ENCODE peak calls at places on chromosomes 5 and 9, in nine cellular contexts. One of them, this sample, is unnamed.

GRCh38 chr9:122201641-122202040 is 27.1 kb downstream of the LHX6 start:
- DNase-seq in heart left ventricle: no peak
- DNase-seq in astrocyte: peak
- DNase-seq in Calu3: no peak
- DNase-seq in hepatocyte: no peak
- DNase-seq in endothelial cell: no peak
- DNase-seq in left ventricle myocardium inferior: no peak
- DNase-seq in PC-9: no peak
- DNase-seq in mucosa of descending colon: no peak
- DNase-seq in this sample: peak

GRCh38 chr9:13244190-13244589 is 35.3 kb downstream of the MPDZ start:
- DNase-seq in left ventricle myocardium inferior: no peak
- DNase-seq in astrocyte: no peak
- DNase-seq in PC-9: no peak
- DNase-seq in mucosa of descending colon: no peak
- DNase-seq in hepatocyte: no peak
- DNase-seq in endothelial cell: no peak
- DNase-seq in Calu3: no peak
- DNase-seq in heart left ventricle: no peak
- DNase-seq in this sample: no peak

GRCh38 chr5:53035868-53036381 is 46.8 kb downstream of the ITGA2 start:
- DNase-seq in astrocyte: peak
- DNase-seq in left ventricle myocardium inferior: no peak
- DNase-seq in Calu3: peak
- DNase-seq in hepatocyte: no peak
- DNase-seq in mucosa of descending colon: no peak
- DNase-seq in PC-9: no peak
- DNase-seq in heart left ventricle: no peak
- DNase-seq in endothelial cell: peak
- DNase-seq in this sample: peak

GRCh38 chr5:152256580-152256979 is 148.5 kb downstream of the NMUR2 start:
- DNase-seq in left ventricle myocardium inferior: no peak
- DNase-seq in Calu3: no peak
- DNase-seq in endothelial cell: no peak
- DNase-seq in astrocyte: no peak
- DNase-seq in mucosa of descending colon: no peak
- DNase-seq in hepatocyte: no peak
- DNase-seq in heart left ventricle: no peak
- DNase-seq in PC-9: no peak
- DNase-seq in this sample: no peak

GRCh38 chr5:132782101-132782500 is 5.1 kb upstream of the SEPTIN8 start:
- DNase-seq in PC-9: no peak
- DNase-seq in heart left ventricle: no peak
- DNase-seq in Calu3: no peak
- DNase-seq in endothelial cell: no peak
- DNase-seq in astrocyte: peak
- DNase-seq in mucosa of descending colon: no peak
- DNase-seq in left ventricle myocardium inferior: no peak
- DNase-seq in hepatocyte: no peak
- DNase-seq in this sample: peak

GRCh38 chr9:133347985-133348762 is at the start of the genes MED22 and RPL7A:
- DNase-seq in heart left ventricle: peak
- DNase-seq in left ventricle myocardium inferior: peak
- DNase-seq in mucosa of descending colon: peak
- DNase-seq in PC-9: peak
- DNase-seq in hepatocyte: peak
- DNase-seq in endothelial cell: peak
- DNase-seq in Calu3: peak
- DNase-seq in astrocyte: peak
- DNase-seq in this sample: peak

GRCh38 chr9:15103321-15103720 is 193.1 kb upstream of the FREM1 start:
- DNase-seq in astrocyte: no peak
- DNase-seq in hepatocyte: no peak
- DNase-seq in PC-9: no peak
- DNase-seq in Calu3: no peak
- DNase-seq in endothelial cell: no peak
- DNase-seq in heart left ventricle: no peak
- DNase-seq in mucosa of descending colon: no peak
- DNase-seq in left ventricle myocardium inferior: no peak
- DNase-seq in this sample: no peak

GRCh38 chr9:2016411-2017208 is 1.5 kb downstream of the SMARCA2 start:
- DNase-seq in heart left ventricle: peak
- DNase-seq in endothelial cell: peak
- DNase-seq in mucosa of descending colon: peak
- DNase-seq in Calu3: peak
- DNase-seq in astrocyte: peak
- DNase-seq in left ventricle myocardium inferior: peak
- DNase-seq in hepatocyte: peak
- DNase-seq in PC-9: no peak
- DNase-seq in this sample: peak

GRCh38 chr9:68795411-68795810 is 90.4 kb downstream of the PIP5K1B start:
- DNase-seq in heart left ventricle: no peak
- DNase-seq in endothelial cell: no peak
- DNase-seq in astrocyte: no peak
- DNase-seq in hepatocyte: no peak
- DNase-seq in Calu3: no peak
- DNase-seq in mucosa of descending colon: no peak
- DNase-seq in PC-9: no peak
- DNase-seq in left ventricle myocardium inferior: no peak
- DNase-seq in this sample: no peak

GRCh38 chr9:71268871-71269640 is 147.6 kb upstream of the TRPM3 start:
- DNase-seq in Calu3: no peak
- DNase-seq in mucosa of descending colon: no peak
- DNase-seq in astrocyte: no peak
- DNase-seq in hepatocyte: no peak
- DNase-seq in heart left ventricle: no peak
- DNase-seq in endothelial cell: no peak
- DNase-seq in left ventricle myocardium inferior: no peak
- DNase-seq in PC-9: no peak
- DNase-seq in this sample: no peak

GRCh38 chr5:113119271-113119924 is 142.8 kb downstream of the DCP2 start:
- DNase-seq in mucosa of descending colon: peak
- DNase-seq in endothelial cell: peak
- DNase-seq in PC-9: no peak
- DNase-seq in Calu3: no peak
- DNase-seq in astrocyte: no peak
- DNase-seq in heart left ventricle: peak
- DNase-seq in left ventricle myocardium inferior: peak
- DNase-seq in hepatocyte: peak
- DNase-seq in this sample: no peak

GRCh38 chr5:142420521-142420920 is 95.7 kb upstream of the SPRY4 start:
- DNase-seq in astrocyte: no peak
- DNase-seq in mucosa of descending colon: no peak
- DNase-seq in hepatocyte: no peak
- DNase-seq in PC-9: no peak
- DNase-seq in Calu3: no peak
- DNase-seq in heart left ventricle: no peak
- DNase-seq in left ventricle myocardium inferior: no peak
- DNase-seq in endothelial cell: no peak
- DNase-seq in this sample: no peak

GRCh38 chr5:175385691-175386360 is 58.2 kb downstream of the DRD1 start:
- DNase-seq in heart left ventricle: no peak
- DNase-seq in left ventricle myocardium inferior: no peak
- DNase-seq in mucosa of descending colon: no peak
- DNase-seq in endothelial cell: no peak
- DNase-seq in PC-9: peak
- DNase-seq in astrocyte: peak
- DNase-seq in hepatocyte: no peak
- DNase-seq in Calu3: no peak
- DNase-seq in this sample: no peak

GRCh38 chr9:121222524-121223171 is 21.0 kb upstream of the RAB14 start:
- DNase-seq in astrocyte: no peak
- DNase-seq in Calu3: no peak
- DNase-seq in left ventricle myocardium inferior: no peak
- DNase-seq in endothelial cell: no peak
- DNase-seq in hepatocyte: peak
- DNase-seq in mucosa of descending colon: no peak
- DNase-seq in PC-9: no peak
- DNase-seq in heart left ventricle: no peak
- DNase-seq in this sample: peak

GRCh38 chr9:77756449-77756848 is 108.3 kb upstream of the GNA14 start:
- DNase-seq in left ventricle myocardium inferior: no peak
- DNase-seq in heart left ventricle: no peak
- DNase-seq in Calu3: no peak
- DNase-seq in astrocyte: no peak
- DNase-seq in PC-9: no peak
- DNase-seq in hepatocyte: no peak
- DNase-seq in mucosa of descending colon: no peak
- DNase-seq in endothelial cell: no peak
- DNase-seq in this sample: no peak
- TF ChIP-seq CTCF in left ventricle myocardium inferior: no peak
- TF ChIP-seq CTCF in heart left ventricle: no peak
- TF ChIP-seq CTCF in Calu3: no peak
- TF ChIP-seq CTCF in astrocyte: no peak
- TF ChIP-seq CTCF in PC-9: no peak
- TF ChIP-seq CTCF in hepatocyte: no peak
- TF ChIP-seq CTCF in mucosa of descending colon: no peak
- TF ChIP-seq CTCF in endothelial cell: no peak
- TF ChIP-seq CTCF in this sample: no peak

DNA sequence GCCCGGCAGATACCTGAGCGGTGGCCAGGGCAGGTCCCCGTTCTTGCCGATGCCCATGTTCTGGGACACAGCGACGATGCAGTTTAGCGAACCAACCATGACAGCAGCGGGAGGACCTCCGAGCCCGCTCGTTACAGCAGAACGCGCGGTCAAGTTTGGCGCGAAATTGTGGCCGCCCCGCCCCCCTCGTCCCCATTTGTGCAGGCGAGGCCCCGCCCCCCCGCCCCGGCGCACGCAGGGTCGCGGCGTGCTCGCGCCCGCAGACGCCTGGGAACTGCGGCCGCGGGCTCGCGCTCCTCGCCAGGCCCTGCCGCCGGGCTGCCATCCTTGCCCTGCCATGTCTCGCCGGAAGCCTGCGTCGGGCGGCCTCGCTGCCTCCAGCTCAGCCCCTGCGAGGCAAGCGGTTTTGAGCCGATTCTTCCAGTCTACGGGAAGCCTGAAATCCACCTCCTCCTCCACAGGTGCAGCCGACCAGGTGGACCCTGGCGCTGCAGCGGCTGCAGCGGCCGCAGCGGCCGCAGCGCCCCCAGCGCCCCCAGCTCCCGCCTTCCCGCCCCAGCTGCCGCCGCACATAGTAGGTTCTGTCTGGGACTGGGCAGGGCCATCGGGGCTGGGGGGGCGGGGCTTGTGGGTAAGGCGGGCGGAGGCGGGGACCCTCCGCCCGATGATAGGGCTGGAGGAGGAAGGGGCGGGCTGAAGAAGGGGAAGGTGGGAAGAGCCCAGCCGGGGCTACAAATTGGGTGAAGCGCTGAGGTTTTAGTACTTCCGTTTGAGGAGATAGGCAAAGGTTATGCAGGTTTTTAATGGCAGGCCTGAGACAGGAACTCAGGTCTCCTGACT is at the start of the genes DHFR and MSH3:
- DNase-seq in astrocyte: peak
- DNase-seq in left ventricle myocardium inferior: peak
- DNase-seq in mucosa of descending colon: peak
- DNase-seq in endothelial cell: peak
- DNase-seq in heart left ventricle: peak
- DNase-seq in PC-9: peak
- DNase-seq in hepatocyte: peak
- DNase-seq in Calu3: peak
- DNase-seq in this sample: peak
- TF ChIP-seq CTCF in astrocyte: no peak
- TF ChIP-seq CTCF in left ventricle myocardium inferior: peak
- TF ChIP-seq CTCF in mucosa of descending colon: no peak
- TF ChIP-seq CTCF in endothelial cell: no peak
- TF ChIP-seq CTCF in heart left ventricle: peak
- TF ChIP-seq CTCF in PC-9: no peak
- TF ChIP-seq CTCF in hepatocyte: peak
- TF ChIP-seq CTCF in Calu3: no peak
- TF ChIP-seq CTCF in this sample: peak

GRCh38 chr5:123511648-123512605 is at the start of gene CSNK1G3:
- DNase-seq in Calu3: peak
- DNase-seq in left ventricle myocardium inferior: peak
- DNase-seq in PC-9: peak
- DNase-seq in mucosa of descending colon: peak
- DNase-seq in heart left ventricle: peak
- DNase-seq in endothelial cell: peak
- DNase-seq in hepatocyte: peak
- DNase-seq in astrocyte: peak
- DNase-seq in this sample: peak
- TF ChIP-seq CTCF in Calu3: no peak
- TF ChIP-seq CTCF in left ventricle myocardium inferior: no peak
- TF ChIP-seq CTCF in PC-9: no peak
- TF ChIP-seq CTCF in mucosa of descending colon: no peak
- TF ChIP-seq CTCF in heart left ventricle: peak
- TF ChIP-seq CTCF in endothelial cell: no peak
- TF ChIP-seq CTCF in hepatocyte: no peak
- TF ChIP-seq CTCF in astrocyte: no peak
- TF ChIP-seq CTCF in this sample: peak

GRCh38 chr5:150452914-150453313 is 3.4 kb upstream of the RPS14 start:
- DNase-seq in Calu3: no peak
- DNase-seq in PC-9: no peak
- DNase-seq in astrocyte: no peak
- DNase-seq in hepatocyte: no peak
- DNase-seq in mucosa of descending colon: no peak
- DNase-seq in endothelial cell: no peak
- DNase-seq in left ventricle myocardium inferior: no peak
- DNase-seq in heart left ventricle: no peak
- DNase-seq in this sample: no peak
- TF ChIP-seq CTCF in Calu3: no peak
- TF ChIP-seq CTCF in PC-9: no peak
- TF ChIP-seq CTCF in astrocyte: no peak
- TF ChIP-seq CTCF in hepatocyte: no peak
- TF ChIP-seq CTCF in mucosa of descending colon: no peak
- TF ChIP-seq CTCF in endothelial cell: no peak
- TF ChIP-seq CTCF in left ventricle myocardium inferior: no peak
- TF ChIP-seq CTCF in heart left ventricle: no peak
- TF ChIP-seq CTCF in this sample: no peak

GRCh38 chr9:73853547-73853946 is 643.6 kb upstream of the RORB start:
- DNase-seq in endothelial cell: no peak
- DNase-seq in heart left ventricle: no peak
- DNase-seq in mucosa of descending colon: no peak
- DNase-seq in Calu3: no peak
- DNase-seq in left ventricle myocardium inferior: no peak
- DNase-seq in hepatocyte: no peak
- DNase-seq in PC-9: no peak
- DNase-seq in astrocyte: no peak
- DNase-seq in this sample: no peak

GRCh38 chr9:73855206-73855605 is 641.9 kb upstream of the RORB start:
- DNase-seq in left ventricle myocardium inferior: no peak
- DNase-seq in heart left ventricle: no peak
- DNase-seq in hepatocyte: no peak
- DNase-seq in mucosa of descending colon: no peak
- DNase-seq in astrocyte: no peak
- DNase-seq in Calu3: no peak
- DNase-seq in PC-9: no peak
- DNase-seq in endothelial cell: no peak
- DNase-seq in this sample: no peak
- TF ChIP-seq CTCF in left ventricle myocardium inferior: no peak
- TF ChIP-seq CTCF in heart left ventricle: no peak
- TF ChIP-seq CTCF in hepatocyte: no peak
- TF ChIP-seq CTCF in mucosa of descending colon: no peak
- TF ChIP-seq CTCF in astrocyte: no peak
- TF ChIP-seq CTCF in Calu3: no peak
- TF ChIP-seq CTCF in PC-9: no peak
- TF ChIP-seq CTCF in endothelial cell: no peak
- TF ChIP-seq CTCF in this sample: no peak